ENCODE peak calls at places on chromosomes 12 and 14, in seven cellular contexts. One of them, this sample, is unnamed. For H3K27me3, the result is how much of the 10 kb centered on the place peaks cover.

GRCh38 chr14:84064296-84064695 is 1465.6 kb upstream of the FLRT2 start:
- DNase-seq in endothelial cell of umbilical vein: peak
- DNase-seq in suprapubic skin: no peak
- DNase-seq in PC-3: no peak
- DNase-seq in Peyer's patch: no peak
- DNase-seq in right lobe of liver: no peak
- DNase-seq in AG04450: no peak
- DNase-seq in this sample: no peak

GRCh38 chr12:64672925-64673409 is 62.7 kb downstream of the RASSF3 start:
- DNase-seq in AG04450: no peak
- DNase-seq in right lobe of liver: peak
- DNase-seq in suprapubic skin: no peak
- DNase-seq in PC-3: peak
- DNase-seq in Peyer's patch: peak
- DNase-seq in endothelial cell of umbilical vein: peak
- DNase-seq in this sample: no peak

GRCh38 chr12:123971770-123972447 is 722 bp downstream of the CCDC92 start:
- DNase-seq in AG04450: no peak
- DNase-seq in Peyer's patch: peak
- DNase-seq in endothelial cell of umbilical vein: no peak
- DNase-seq in suprapubic skin: no peak
- DNase-seq in right lobe of liver: peak
- DNase-seq in PC-3: peak
- DNase-seq in this sample: no peak

GRCh38 chr12:78759387-78759786 is 105.2 kb upstream of the SYT1 start:
- DNase-seq in Peyer's patch: no peak
- DNase-seq in AG04450: peak
- DNase-seq in PC-3: peak
- DNase-seq in suprapubic skin: no peak
- DNase-seq in right lobe of liver: no peak
- DNase-seq in endothelial cell of umbilical vein: peak
- DNase-seq in this sample: peak

GRCh38 chr12:65655074-65655493 is 169.2 kb upstream of the HMGA2 start:
- DNase-seq in AG04450: no peak
- DNase-seq in right lobe of liver: no peak
- DNase-seq in endothelial cell of umbilical vein: peak
- DNase-seq in suprapubic skin: no peak
- DNase-seq in PC-3: peak
- DNase-seq in Peyer's patch: no peak
- DNase-seq in this sample: no peak

GRCh38 chr12:117907108-117907689 is 61.6 kb downstream of the KSR2 start:
- DNase-seq in PC-3: no peak
- DNase-seq in suprapubic skin: no peak
- DNase-seq in right lobe of liver: no peak
- DNase-seq in Peyer's patch: no peak
- DNase-seq in endothelial cell of umbilical vein: no peak
- DNase-seq in AG04450: no peak
- DNase-seq in this sample: no peak

GRCh38 chr14:92990456-92991430 is 67.8 kb downstream of the CHGA start:
- DNase-seq in PC-3: no peak
- DNase-seq in Peyer's patch: no peak
- DNase-seq in endothelial cell of umbilical vein: no peak
- DNase-seq in AG04450: no peak
- DNase-seq in right lobe of liver: no peak
- DNase-seq in suprapubic skin: no peak
- DNase-seq in this sample: no peak

GRCh38 chr12:109994262-109995175 is 1.6 kb downstream of the GIT2 start:
- DNase-seq in suprapubic skin: no peak
- DNase-seq in right lobe of liver: no peak
- DNase-seq in endothelial cell of umbilical vein: peak
- DNase-seq in AG04450: no peak
- DNase-seq in PC-3: peak
- DNase-seq in Peyer's patch: no peak
- DNase-seq in this sample: no peak

GRCh38 chr12:48286665-48287064 is 64.1 kb downstream of the ZNF641 start:
- DNase-seq in suprapubic skin: no peak
- DNase-seq in AG04450: no peak
- DNase-seq in endothelial cell of umbilical vein: no peak
- DNase-seq in Peyer's patch: no peak
- DNase-seq in PC-3: peak
- DNase-seq in right lobe of liver: no peak
- DNase-seq in this sample: peak

GRCh38 chr12:121786441-121786825 is 7.1 kb downstream of the RHOF start:
- DNase-seq in endothelial cell of umbilical vein: peak
- DNase-seq in suprapubic skin: no peak
- DNase-seq in AG04450: peak
- DNase-seq in Peyer's patch: no peak
- DNase-seq in PC-3: peak
- DNase-seq in right lobe of liver: peak
- DNase-seq in this sample: peak

GRCh38 chr12:122830517-122831214 is 4.6 kb upstream of the HIP1R start:
- DNase-seq in right lobe of liver: no peak
- DNase-seq in PC-3: peak
- DNase-seq in suprapubic skin: no peak
- DNase-seq in Peyer's patch: no peak
- DNase-seq in AG04450: no peak
- DNase-seq in endothelial cell of umbilical vein: no peak
- DNase-seq in this sample: peak

GRCh38 chr12:75528272-75528671 is 16.9 kb upstream of the KRR1 start:
- DNase-seq in right lobe of liver: no peak
- DNase-seq in endothelial cell of umbilical vein: no peak
- DNase-seq in suprapubic skin: no peak
- DNase-seq in PC-3: no peak
- DNase-seq in AG04450: no peak
- DNase-seq in Peyer's patch: no peak
- DNase-seq in this sample: no peak

GRCh38 chr12:75525263-75525662 is 13.9 kb upstream of the KRR1 start:
- DNase-seq in endothelial cell of umbilical vein: no peak
- DNase-seq in PC-3: no peak
- DNase-seq in AG04450: no peak
- DNase-seq in right lobe of liver: no peak
- DNase-seq in Peyer's patch: no peak
- DNase-seq in suprapubic skin: no peak
- DNase-seq in this sample: no peak

GRCh38 chr12:75528692-75529091 is 17.3 kb upstream of the KRR1 start:
- DNase-seq in Peyer's patch: no peak
- DNase-seq in AG04450: no peak
- DNase-seq in right lobe of liver: no peak
- DNase-seq in suprapubic skin: no peak
- DNase-seq in PC-3: no peak
- DNase-seq in endothelial cell of umbilical vein: no peak
- DNase-seq in this sample: no peak

GRCh38 chr12:75529826-75530225 is 18.4 kb upstream of the KRR1 start:
- DNase-seq in right lobe of liver: no peak
- DNase-seq in PC-3: no peak
- DNase-seq in endothelial cell of umbilical vein: no peak
- DNase-seq in Peyer's patch: no peak
- DNase-seq in suprapubic skin: no peak
- DNase-seq in AG04450: no peak
- DNase-seq in this sample: no peak

DNA sequence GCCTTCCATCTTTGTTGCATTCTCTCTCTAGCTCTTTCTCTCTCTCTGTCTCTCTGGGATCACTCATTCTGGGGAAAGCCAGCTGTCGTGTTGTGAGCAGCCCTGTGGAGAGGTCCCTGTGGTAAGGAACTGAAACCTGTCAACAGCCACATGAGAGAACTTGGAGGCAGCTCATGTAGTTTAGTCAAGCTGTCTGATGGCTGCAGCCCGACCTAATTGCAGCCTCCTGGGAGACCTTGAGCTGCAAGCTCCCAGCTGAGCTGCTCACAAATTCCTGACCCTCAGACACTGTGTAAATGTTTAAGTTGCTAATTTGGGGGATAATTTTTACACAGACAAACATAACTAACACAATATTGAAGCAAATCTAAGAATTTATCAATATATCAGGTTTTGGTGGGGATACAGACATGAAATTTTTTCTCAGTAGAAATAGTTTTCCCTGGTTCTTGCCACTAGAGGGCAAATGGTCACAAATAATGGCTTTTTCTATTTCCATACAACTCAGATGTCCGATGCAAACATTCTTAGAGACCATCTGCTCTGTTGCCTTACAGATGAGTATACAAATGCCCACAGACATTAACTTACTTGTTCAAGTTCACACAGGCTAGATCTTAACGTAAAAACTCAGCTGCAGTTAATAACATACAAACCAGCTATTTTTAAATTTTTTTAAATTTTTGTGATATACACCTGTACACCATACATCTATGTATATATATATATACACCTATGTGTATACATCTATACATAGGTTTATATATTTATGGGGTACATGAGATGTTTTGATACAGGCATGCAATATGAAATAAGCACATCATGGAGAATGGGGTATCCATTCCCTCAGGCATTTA is 15.5 kb upstream of the KRR1 start:
- DNase-seq in PC-3: peak
- DNase-seq in suprapubic skin: no peak
- DNase-seq in AG04450: peak
- DNase-seq in endothelial cell of umbilical vein: peak
- DNase-seq in Peyer's patch: peak
- DNase-seq in right lobe of liver: no peak
- DNase-seq in this sample: peak
- TF ChIP-seq CTCF in PC-3: peak
- TF ChIP-seq CTCF in suprapubic skin: peak
- TF ChIP-seq CTCF in AG04450: peak
- TF ChIP-seq CTCF in endothelial cell of umbilical vein: peak
- TF ChIP-seq CTCF in Peyer's patch: peak
- TF ChIP-seq CTCF in right lobe of liver: peak
- TF ChIP-seq CTCF in this sample: peak

GRCh38 chr12:130719263-130719892 is 3.3 kb upstream of the RIMBP2 start:
- DNase-seq in suprapubic skin: no peak
- DNase-seq in right lobe of liver: no peak
- DNase-seq in PC-3: no peak
- DNase-seq in AG04450: no peak
- DNase-seq in Peyer's patch: no peak
- DNase-seq in endothelial cell of umbilical vein: no peak
- DNase-seq in this sample: no peak

GRCh38 chr12:130715996-130716917 is at the start of gene RIMBP2:
- DNase-seq in PC-3: no peak
- DNase-seq in AG04450: no peak
- DNase-seq in suprapubic skin: no peak
- DNase-seq in right lobe of liver: no peak
- DNase-seq in endothelial cell of umbilical vein: no peak
- DNase-seq in Peyer's patch: no peak
- DNase-seq in this sample: peak

GRCh38 chr12:130715150-130715995 is 726 bp downstream of the RIMBP2 start:
- DNase-seq in PC-3: no peak
- DNase-seq in right lobe of liver: no peak
- DNase-seq in AG04450: no peak
- DNase-seq in suprapubic skin: no peak
- DNase-seq in Peyer's patch: no peak
- DNase-seq in endothelial cell of umbilical vein: no peak
- DNase-seq in this sample: no peak

GRCh38 chr12:130716918-130717306 is 813 bp upstream of the RIMBP2 start:
- DNase-seq in endothelial cell of umbilical vein: no peak
- DNase-seq in right lobe of liver: no peak
- DNase-seq in AG04450: no peak
- DNase-seq in suprapubic skin: no peak
- DNase-seq in Peyer's patch: no peak
- DNase-seq in PC-3: no peak
- DNase-seq in this sample: no peak

DNA sequence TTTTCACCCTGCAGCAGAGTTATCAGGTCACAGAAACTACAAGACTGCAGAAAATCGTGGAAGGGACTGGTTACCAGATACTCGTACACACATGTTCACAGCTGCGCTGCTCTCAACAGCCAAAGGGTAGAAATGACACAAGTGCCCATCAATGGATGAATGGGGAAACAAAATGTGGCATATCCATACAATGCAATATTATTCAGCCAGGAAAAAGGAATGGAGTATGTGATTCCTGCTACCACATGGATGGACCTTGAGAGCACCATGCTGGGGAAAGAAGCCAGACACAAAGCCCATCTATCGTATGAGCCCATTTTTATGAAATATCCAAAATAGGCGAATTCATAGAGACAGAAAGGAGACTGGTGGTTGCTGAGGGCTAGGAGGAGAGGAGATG is 1.7 kb upstream of the RIMBP2 start:
- DNase-seq in endothelial cell of umbilical vein: no peak
- DNase-seq in PC-3: no peak
- DNase-seq in Peyer's patch: no peak
- DNase-seq in AG04450: no peak
- DNase-seq in suprapubic skin: no peak
- DNase-seq in right lobe of liver: no peak
- DNase-seq in this sample: no peak
- H3K27me3 ChIP-seq in endothelial cell of umbilical vein: under half
- H3K27me3 ChIP-seq in PC-3: under half
- H3K27me3 ChIP-seq in Peyer's patch: under half
- H3K27me3 ChIP-seq in AG04450: under half
- H3K27me3 ChIP-seq in suprapubic skin: under half
- H3K27me3 ChIP-seq in right lobe of liver: under half
- H3K27me3 ChIP-seq in this sample: under half

DNA sequence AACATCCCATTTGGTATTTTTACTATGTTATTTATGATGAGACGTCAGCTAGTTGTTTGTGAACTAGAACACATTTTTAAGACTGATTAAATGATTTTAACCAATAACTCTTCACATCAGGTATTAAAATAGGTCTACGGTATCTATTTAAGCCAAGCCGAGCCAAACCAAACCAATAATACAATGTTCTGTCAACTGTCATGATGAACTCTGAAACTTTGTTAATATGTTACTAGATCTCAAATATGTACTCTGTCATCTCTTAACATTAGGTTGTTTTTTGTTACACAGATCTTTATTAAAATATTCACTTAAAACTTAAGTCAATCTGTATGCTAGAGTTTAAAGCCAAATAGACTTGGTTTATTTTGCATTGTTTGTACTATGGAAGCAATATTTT is 1.0 kb downstream of the ART4 start:
- DNase-seq in right lobe of liver: no peak
- DNase-seq in suprapubic skin: no peak
- DNase-seq in PC-3: no peak
- DNase-seq in endothelial cell of umbilical vein: no peak
- DNase-seq in Peyer's patch: no peak
- DNase-seq in AG04450: no peak
- DNase-seq in this sample: no peak
- H3K4me3 ChIP-seq in right lobe of liver: peak
- H3K4me3 ChIP-seq in suprapubic skin: no peak
- H3K4me3 ChIP-seq in PC-3: no peak
- H3K4me3 ChIP-seq in endothelial cell of umbilical vein: peak
- H3K4me3 ChIP-seq in Peyer's patch: no peak
- H3K4me3 ChIP-seq in AG04450: no peak
- H3K4me3 ChIP-seq in this sample: no peak

DNA sequence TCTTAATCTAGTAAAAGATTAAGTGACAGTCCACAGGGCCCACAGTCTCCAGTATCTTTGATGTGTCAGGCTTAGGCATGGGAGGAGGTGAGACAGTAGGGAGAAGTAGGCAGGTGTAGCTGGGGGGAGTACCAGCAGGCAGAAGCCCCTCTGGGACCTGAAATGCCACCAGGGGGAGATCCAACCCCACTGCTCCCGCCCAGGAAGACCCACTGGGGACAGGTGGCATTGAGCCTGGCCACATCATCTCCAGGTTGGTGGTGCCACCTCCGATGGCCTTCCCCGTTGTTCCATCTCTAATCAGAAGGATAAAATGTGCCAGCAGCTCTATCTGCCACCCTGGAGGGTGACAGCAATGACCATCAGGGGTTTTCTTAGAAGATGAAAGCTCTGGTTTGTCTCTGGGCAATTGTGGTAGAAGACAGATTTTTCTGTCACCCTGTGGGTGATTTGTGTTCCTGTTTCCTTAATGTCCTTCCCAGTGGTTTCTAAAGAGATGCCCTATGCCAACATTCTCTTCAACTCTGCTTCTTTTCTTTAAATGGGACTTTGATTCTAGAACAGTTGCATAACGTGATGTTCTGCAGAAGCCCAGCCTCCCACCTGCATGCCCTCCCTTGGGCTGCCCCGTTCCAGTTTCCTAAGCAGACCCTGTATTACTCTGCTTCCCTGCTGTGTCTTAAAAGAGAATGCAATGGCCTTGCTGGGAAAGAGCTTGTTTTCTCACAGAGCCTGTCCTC is 12.3 kb upstream of the SERPINA12 start:
- DNase-seq in right lobe of liver: no peak
- DNase-seq in endothelial cell of umbilical vein: no peak
- DNase-seq in suprapubic skin: no peak
- DNase-seq in PC-3: no peak
- DNase-seq in AG04450: no peak
- DNase-seq in Peyer's patch: no peak
- DNase-seq in this sample: no peak
- TF ChIP-seq CTCF in right lobe of liver: no peak
- TF ChIP-seq CTCF in endothelial cell of umbilical vein: no peak
- TF ChIP-seq CTCF in suprapubic skin: no peak
- TF ChIP-seq CTCF in PC-3: no peak
- TF ChIP-seq CTCF in AG04450: no peak
- TF ChIP-seq CTCF in Peyer's patch: no peak
- TF ChIP-seq CTCF in this sample: no peak